ENCODE peak calls at places on chromosomes 5 and 9, in nine cellular contexts. One of them, this sample, is unnamed.
A peak's percentile ranks its signal among the peaks of the same experiment; 100 is the strongest.

GRCh38 chr5:7849531-7850240 is 1.2 kb downstream of the CFAP90 start:
- DNase-seq in A549: peak; percentile 16
- DNase-seq in gastrocnemius medialis: no peak
- DNase-seq in IMR-90: no peak
- DNase-seq in adrenal gland: peak; percentile 57
- DNase-seq in spleen: no peak
- DNase-seq in tibial nerve: no peak
- DNase-seq in ovary: peak; percentile 47
- DNase-seq in suprapubic skin: peak; percentile 77
- DNase-seq in this sample: no peak

GRCh38 chr5:33423018-33423630 is 17.6 kb upstream of the TARS1 start:
- DNase-seq in A549: peak; percentile 39
- DNase-seq in gastrocnemius medialis: no peak
- DNase-seq in IMR-90: peak; percentile 73
- DNase-seq in adrenal gland: no peak
- DNase-seq in spleen: no peak
- DNase-seq in tibial nerve: no peak
- DNase-seq in ovary: no peak
- DNase-seq in suprapubic skin: no peak
- DNase-seq in this sample: no peak

GRCh38 chr9:135515083-135515511 is 6.1 kb upstream of the LCN1 start:
- DNase-seq in A549: no peak
- DNase-seq in gastrocnemius medialis: no peak
- DNase-seq in IMR-90: no peak
- DNase-seq in adrenal gland: no peak
- DNase-seq in spleen: peak; percentile 66
- DNase-seq in tibial nerve: no peak
- DNase-seq in ovary: no peak
- DNase-seq in suprapubic skin: peak; percentile 77
- DNase-seq in this sample: no peak

GRCh38 chr9:93068956-93069355 is 10.5 kb downstream of the SUSD3 start:
- DNase-seq in A549: no peak
- DNase-seq in gastrocnemius medialis: no peak
- DNase-seq in IMR-90: no peak
- DNase-seq in adrenal gland: no peak
- DNase-seq in spleen: no peak
- DNase-seq in tibial nerve: no peak
- DNase-seq in ovary: peak; percentile 12
- DNase-seq in suprapubic skin: no peak
- DNase-seq in this sample: no peak

GRCh38 chr9:126804696-126805545 is at the start of gene ZBTB43:
- DNase-seq in A549: peak; percentile 95
- DNase-seq in gastrocnemius medialis: peak; percentile 98
- DNase-seq in IMR-90: peak; percentile 93
- DNase-seq in adrenal gland: peak; percentile 98
- DNase-seq in spleen: peak; percentile 98
- DNase-seq in tibial nerve: peak; percentile 95
- DNase-seq in ovary: peak; percentile 97
- DNase-seq in suprapubic skin: peak; percentile 98
- DNase-seq in this sample: peak; percentile 96

GRCh38 chr9:123304340-123304691 is 35.9 kb upstream of the STRBP start:
- DNase-seq in A549: no peak
- DNase-seq in gastrocnemius medialis: no peak
- DNase-seq in IMR-90: no peak
- DNase-seq in adrenal gland: no peak
- DNase-seq in spleen: no peak
- DNase-seq in tibial nerve: no peak
- DNase-seq in ovary: no peak
- DNase-seq in suprapubic skin: no peak
- DNase-seq in this sample: peak; percentile 40

GRCh38 chr5:3538886-3539285 is 56.7 kb upstream of the IRX1 start:
- DNase-seq in A549: no peak
- DNase-seq in gastrocnemius medialis: no peak
- DNase-seq in IMR-90: no peak
- DNase-seq in adrenal gland: no peak
- DNase-seq in spleen: no peak
- DNase-seq in tibial nerve: no peak
- DNase-seq in ovary: no peak
- DNase-seq in suprapubic skin: no peak
- DNase-seq in this sample: no peak

GRCh38 chr5:53206562-53206961 is 97.0 kb upstream of the MOCS2 start:
- DNase-seq in A549: no peak
- DNase-seq in gastrocnemius medialis: no peak
- DNase-seq in IMR-90: no peak
- DNase-seq in adrenal gland: no peak
- DNase-seq in spleen: no peak
- DNase-seq in tibial nerve: no peak
- DNase-seq in ovary: no peak
- DNase-seq in suprapubic skin: no peak
- DNase-seq in this sample: no peak

GRCh38 chr9:133377721-133378216 is 1.6 kb downstream of the STKLD1 start:
- DNase-seq in A549: peak; percentile 58
- DNase-seq in gastrocnemius medialis: no peak
- DNase-seq in IMR-90: peak; percentile 17
- DNase-seq in adrenal gland: no peak
- DNase-seq in spleen: no peak
- DNase-seq in tibial nerve: no peak
- DNase-seq in ovary: no peak
- DNase-seq in suprapubic skin: no peak
- DNase-seq in this sample: no peak

GRCh38 chr5:64180661-64181343 is 15.2 kb downstream of the RNF180 start:
- DNase-seq in A549: no peak
- DNase-seq in gastrocnemius medialis: no peak
- DNase-seq in IMR-90: no peak
- DNase-seq in adrenal gland: no peak
- DNase-seq in spleen: no peak
- DNase-seq in tibial nerve: no peak
- DNase-seq in ovary: no peak
- DNase-seq in suprapubic skin: no peak
- DNase-seq in this sample: no peak

GRCh38 chr9:12464910-12465512 is 228.2 kb upstream of the TYRP1 start:
- DNase-seq in A549: peak; percentile 29
- DNase-seq in gastrocnemius medialis: no peak
- DNase-seq in IMR-90: peak; percentile 10
- DNase-seq in adrenal gland: no peak
- DNase-seq in spleen: no peak
- DNase-seq in tibial nerve: peak; percentile 7
- DNase-seq in ovary: no peak
- DNase-seq in suprapubic skin: no peak
- DNase-seq in this sample: no peak

GRCh38 chr9:86176468-86176867 is 77.1 kb upstream of the GOLM1 start:
- DNase-seq in A549: no peak
- DNase-seq in gastrocnemius medialis: no peak
- DNase-seq in IMR-90: no peak
- DNase-seq in adrenal gland: peak; percentile 77
- DNase-seq in spleen: no peak
- DNase-seq in tibial nerve: no peak
- DNase-seq in ovary: no peak
- DNase-seq in suprapubic skin: no peak
- DNase-seq in this sample: no peak

GRCh38 chr5:135456238-135457099 is 4.3 kb upstream of the TIFAB start:
- DNase-seq in A549: peak; percentile 28
- DNase-seq in gastrocnemius medialis: peak; percentile 41
- DNase-seq in IMR-90: peak; percentile 88
- DNase-seq in adrenal gland: peak; percentile 89
- DNase-seq in spleen: peak; percentile 76
- DNase-seq in tibial nerve: peak; percentile 48
- DNase-seq in ovary: no peak
- DNase-seq in suprapubic skin: peak; percentile 71
- DNase-seq in this sample: peak; percentile 86

GRCh38 chr9:91500509-91501011 is 76.9 kb upstream of the NFIL3 start:
- DNase-seq in A549: peak; percentile 83
- DNase-seq in gastrocnemius medialis: no peak
- DNase-seq in IMR-90: peak; percentile 95
- DNase-seq in adrenal gland: no peak
- DNase-seq in spleen: no peak
- DNase-seq in tibial nerve: no peak
- DNase-seq in ovary: peak; percentile 41
- DNase-seq in suprapubic skin: no peak
- DNase-seq in this sample: no peak

GRCh38 chr9:93679536-93680444 is 103.4 kb downstream of the PHF2 start:
- DNase-seq in A549: no peak
- DNase-seq in gastrocnemius medialis: peak; percentile 8
- DNase-seq in IMR-90: no peak
- DNase-seq in adrenal gland: peak; percentile 48
- DNase-seq in spleen: peak; percentile 58
- DNase-seq in tibial nerve: peak; percentile 4
- DNase-seq in ovary: no peak
- DNase-seq in suprapubic skin: peak; percentile 69
- DNase-seq in this sample: peak; percentile 73

GRCh38 chr5:165616550-165617430 is 2111.4 kb downstream of the MAT2B start:
- DNase-seq in A549: no peak
- DNase-seq in gastrocnemius medialis: no peak
- DNase-seq in IMR-90: peak; percentile 62
- DNase-seq in adrenal gland: no peak
- DNase-seq in spleen: no peak
- DNase-seq in tibial nerve: no peak
- DNase-seq in ovary: no peak
- DNase-seq in suprapubic skin: no peak
- DNase-seq in this sample: no peak

GRCh38 chr5:170747851-170748250 is 35.7 kb upstream of the GABRP start:
- DNase-seq in A549: peak; percentile 42
- DNase-seq in gastrocnemius medialis: no peak
- DNase-seq in IMR-90: no peak
- DNase-seq in adrenal gland: peak; percentile 47
- DNase-seq in spleen: no peak
- DNase-seq in tibial nerve: no peak
- DNase-seq in ovary: no peak
- DNase-seq in suprapubic skin: no peak
- DNase-seq in this sample: no peak
- TF ChIP-seq CTCF in A549: peak; percentile 26
- TF ChIP-seq CTCF in gastrocnemius medialis: peak; percentile 22
- TF ChIP-seq CTCF in IMR-90: peak; percentile 34
- TF ChIP-seq CTCF in adrenal gland: peak; percentile 3
- TF ChIP-seq CTCF in spleen: no peak
- TF ChIP-seq CTCF in tibial nerve: no peak
- TF ChIP-seq CTCF in ovary: no peak
- TF ChIP-seq CTCF in suprapubic skin: peak; percentile 7
- TF ChIP-seq CTCF in this sample: no peak

GRCh38 chr5:142024771-142025304 is 12.0 kb upstream of the GNPDA1 start:
- DNase-seq in A549: peak; percentile 86
- DNase-seq in gastrocnemius medialis: peak; percentile 82
- DNase-seq in IMR-90: peak; percentile 80
- DNase-seq in adrenal gland: peak; percentile 94
- DNase-seq in spleen: peak; percentile 96
- DNase-seq in tibial nerve: peak; percentile 70
- DNase-seq in ovary: peak; percentile 75
- DNase-seq in suprapubic skin: peak; percentile 94
- DNase-seq in this sample: peak; percentile 79
- H3K4me3 ChIP-seq in A549: peak overlapping the region; percentile 46
- H3K4me3 ChIP-seq in gastrocnemius medialis: peak overlapping the region; percentile 62
- H3K4me3 ChIP-seq in IMR-90: peak overlapping the region; percentile 71
- H3K4me3 ChIP-seq in adrenal gland: peak overlapping the region; percentile 15
- H3K4me3 ChIP-seq in spleen: peak overlapping the region; percentile 66
- H3K4me3 ChIP-seq in tibial nerve: peak overlapping the region; percentile 33
- H3K4me3 ChIP-seq in ovary: peak overlapping the region; percentile 46
- H3K4me3 ChIP-seq in suprapubic skin: peak overlapping the region; percentile 45
- H3K4me3 ChIP-seq in this sample: peak overlapping the region; percentile 7

DNA sequence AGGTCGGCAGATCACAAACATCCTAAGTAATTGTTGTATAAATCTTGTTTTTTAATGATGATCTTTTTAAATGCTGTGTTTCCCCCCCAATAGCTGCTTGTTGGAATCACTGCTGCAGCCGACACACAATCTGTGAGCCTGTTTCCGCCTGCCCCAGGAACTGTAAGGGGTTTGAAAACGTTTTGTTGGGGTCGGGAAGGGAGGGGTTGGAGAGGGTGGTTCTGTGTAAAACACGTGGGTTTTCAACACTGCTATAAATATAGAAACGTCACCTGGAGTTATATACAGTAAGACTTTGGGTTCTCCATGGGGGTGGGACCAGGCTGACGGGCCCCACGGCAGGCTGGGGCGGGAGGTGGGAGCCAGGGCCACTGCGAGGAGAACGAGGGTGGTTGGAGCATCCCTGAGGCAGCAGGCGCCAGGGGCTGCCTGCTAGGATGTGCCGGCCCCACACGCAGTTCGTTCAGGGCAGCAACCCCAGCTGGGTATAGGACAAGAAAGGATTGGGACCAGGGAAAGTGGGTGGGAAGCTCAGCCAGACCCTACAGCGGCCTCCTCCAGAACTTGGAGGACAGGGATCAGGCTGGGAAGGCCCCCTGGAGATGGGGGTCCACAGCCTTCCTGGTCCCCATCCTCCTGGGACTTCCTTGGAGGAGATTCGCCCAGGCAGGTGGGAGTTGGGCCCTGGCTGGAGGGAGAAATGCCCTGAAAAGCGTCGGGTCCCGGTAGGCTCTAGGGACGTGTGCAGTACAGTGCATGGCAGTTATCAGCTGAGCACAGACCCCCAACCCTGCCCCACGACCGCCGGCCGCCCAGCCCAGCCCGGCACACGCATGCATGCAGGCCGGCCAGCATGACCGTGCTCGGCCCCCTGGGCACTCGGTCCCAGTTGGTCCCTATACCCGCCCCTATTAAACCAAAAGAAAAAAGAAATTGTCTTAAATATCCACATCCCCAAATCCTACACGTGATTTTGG is 9.7 kb downstream of the RNF44 start:
- DNase-seq in A549: no peak
- DNase-seq in gastrocnemius medialis: no peak
- DNase-seq in IMR-90: no peak
- DNase-seq in adrenal gland: no peak
- DNase-seq in spleen: peak; percentile 75
- DNase-seq in tibial nerve: no peak
- DNase-seq in ovary: no peak
- DNase-seq in suprapubic skin: no peak
- DNase-seq in this sample: no peak
- TF ChIP-seq POLR2A in A549: no peak
- TF ChIP-seq POLR2A in gastrocnemius medialis: no peak
- TF ChIP-seq POLR2A in IMR-90: no peak
- TF ChIP-seq POLR2A in adrenal gland: no peak
- TF ChIP-seq POLR2A in spleen: no peak
- TF ChIP-seq POLR2A in tibial nerve: no peak
- TF ChIP-seq POLR2A in ovary: no peak
- TF ChIP-seq POLR2A in suprapubic skin: no peak
- TF ChIP-seq POLR2A in this sample: no peak

DNA sequence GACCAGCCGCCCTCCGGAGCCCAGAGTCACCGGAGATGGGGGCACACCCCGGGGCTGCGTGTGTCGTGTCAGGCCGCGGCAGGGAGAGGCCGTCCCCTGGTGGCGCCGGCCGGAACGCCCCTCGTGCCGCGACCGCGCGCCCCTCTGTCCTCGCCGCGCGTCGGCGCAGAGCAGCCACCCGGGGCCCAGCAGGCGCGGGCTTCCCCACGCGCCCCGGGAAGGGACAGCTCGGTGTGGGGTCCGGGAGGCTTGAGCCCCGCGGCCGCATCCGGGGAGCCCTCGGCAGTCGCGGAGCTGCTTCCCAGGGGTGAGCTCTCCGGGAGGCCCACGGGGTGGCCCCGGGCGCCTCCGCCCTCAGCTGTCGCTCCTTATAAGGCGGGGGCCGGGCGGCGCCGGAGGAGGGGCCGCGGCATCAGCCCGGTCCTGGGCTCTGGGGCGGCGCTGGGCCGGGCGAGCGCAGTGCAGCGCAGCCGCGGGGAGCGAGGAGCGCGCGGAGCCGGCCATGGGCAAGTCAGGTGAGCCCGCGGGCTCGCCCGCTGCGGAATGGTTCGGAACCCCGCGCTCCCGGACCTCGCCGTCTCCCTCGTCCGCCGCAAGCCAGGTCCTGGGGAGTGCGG is at the start of gene GLIPR2:
- DNase-seq in A549: peak; percentile 49
- DNase-seq in gastrocnemius medialis: peak; percentile 57
- DNase-seq in IMR-90: peak; percentile 65
- DNase-seq in adrenal gland: peak; percentile 78
- DNase-seq in spleen: peak; percentile 97
- DNase-seq in tibial nerve: peak; percentile 58
- DNase-seq in ovary: peak; percentile 67
- DNase-seq in suprapubic skin: peak; percentile 84
- DNase-seq in this sample: no peak
- TF ChIP-seq CTCF in A549: no peak
- TF ChIP-seq CTCF in gastrocnemius medialis: no peak
- TF ChIP-seq CTCF in IMR-90: peak; percentile 37
- TF ChIP-seq CTCF in adrenal gland: peak; percentile 43
- TF ChIP-seq CTCF in spleen: peak; percentile 46
- TF ChIP-seq CTCF in tibial nerve: peak; percentile 51
- TF ChIP-seq CTCF in ovary: peak; percentile 18
- TF ChIP-seq CTCF in suprapubic skin: peak; percentile 34
- TF ChIP-seq CTCF in this sample: no peak

This sample was measured in lower leg skin.